ENCODE peak calls at places on chromosomes 12 and 14, in nine cellular contexts. One of them, this sample, is unnamed.

GRCh38 chr14:104970231-104971068 is 7.7 kb downstream of the AHNAK2 start:
- DNase-seq in Panc1: no peak
- DNase-seq in psoas muscle: peak; percentile 89
- DNase-seq in PC-3: peak; percentile 86
- DNase-seq in tibial artery: peak; percentile 91
- DNase-seq in Peyer's patch: peak; percentile 68
- DNase-seq in WERI-Rb-1: peak; percentile 26
- DNase-seq in CD8-positive, alpha-beta memory T cell: no peak
- DNase-seq in tibial nerve: peak; percentile 64
- DNase-seq in this sample: no peak

GRCh38 chr12:21637985-21638891 is 19.4 kb downstream of the LDHB start:
- DNase-seq in Panc1: no peak
- DNase-seq in psoas muscle: no peak
- DNase-seq in PC-3: no peak
- DNase-seq in tibial artery: no peak
- DNase-seq in Peyer's patch: no peak
- DNase-seq in WERI-Rb-1: no peak
- DNase-seq in CD8-positive, alpha-beta memory T cell: no peak
- DNase-seq in tibial nerve: no peak
- DNase-seq in this sample: no peak

GRCh38 chr12:109792992-109793391 is 40.2 kb downstream of the TRPV4 start:
- DNase-seq in Panc1: no peak
- DNase-seq in psoas muscle: no peak
- DNase-seq in PC-3: no peak
- DNase-seq in tibial artery: no peak
- DNase-seq in Peyer's patch: no peak
- DNase-seq in WERI-Rb-1: no peak
- DNase-seq in CD8-positive, alpha-beta memory T cell: no peak
- DNase-seq in tibial nerve: no peak
- DNase-seq in this sample: no peak

GRCh38 chr12:11070999-11071398 is 8.9 kb upstream of the TAS2R46 start:
- DNase-seq in Panc1: no peak
- DNase-seq in psoas muscle: no peak
- DNase-seq in PC-3: no peak
- DNase-seq in tibial artery: no peak
- DNase-seq in Peyer's patch: no peak
- DNase-seq in WERI-Rb-1: no peak
- DNase-seq in CD8-positive, alpha-beta memory T cell: no peak
- DNase-seq in tibial nerve: no peak
- DNase-seq in this sample: no peak

GRCh38 chr12:102824218-102824835 is 92.7 kb downstream of the PAH start:
- DNase-seq in Panc1: no peak
- DNase-seq in psoas muscle: peak; percentile 53
- DNase-seq in PC-3: peak; percentile 3
- DNase-seq in tibial artery: peak; percentile 42
- DNase-seq in Peyer's patch: no peak
- DNase-seq in WERI-Rb-1: no peak
- DNase-seq in CD8-positive, alpha-beta memory T cell: no peak
- DNase-seq in tibial nerve: no peak
- DNase-seq in this sample: no peak

GRCh38 chr12:56158926-56159461 is 835 bp downstream of the MYL6 start:
- DNase-seq in Panc1: no peak
- DNase-seq in psoas muscle: peak; percentile 92
- DNase-seq in PC-3: peak; percentile 67
- DNase-seq in tibial artery: peak; percentile 94
- DNase-seq in Peyer's patch: peak; percentile 89
- DNase-seq in WERI-Rb-1: peak; percentile 34
- DNase-seq in CD8-positive, alpha-beta memory T cell: peak; percentile 25
- DNase-seq in tibial nerve: peak; percentile 62
- DNase-seq in this sample: peak; percentile 48

GRCh38 chr14:99884834-99885648 is 91.8 kb downstream of the EML1 start:
- DNase-seq in Panc1: peak; percentile 30
- DNase-seq in psoas muscle: no peak
- DNase-seq in PC-3: peak; percentile 76
- DNase-seq in tibial artery: no peak
- DNase-seq in Peyer's patch: no peak
- DNase-seq in WERI-Rb-1: no peak
- DNase-seq in CD8-positive, alpha-beta memory T cell: peak; percentile 50
- DNase-seq in tibial nerve: no peak
- DNase-seq in this sample: peak; percentile 63

GRCh38 chr12:53063708-53064612 is 14.1 kb downstream of the TNS2 start:
- DNase-seq in Panc1: no peak
- DNase-seq in psoas muscle: peak; percentile 80
- DNase-seq in PC-3: no peak
- DNase-seq in tibial artery: peak; percentile 89
- DNase-seq in Peyer's patch: peak; percentile 57
- DNase-seq in WERI-Rb-1: peak; percentile 67
- DNase-seq in CD8-positive, alpha-beta memory T cell: no peak
- DNase-seq in tibial nerve: peak; percentile 70
- DNase-seq in this sample: no peak

GRCh38 chr12:50185496-50185895 is 18.3 kb upstream of the CERS5 start:
- DNase-seq in Panc1: no peak
- DNase-seq in psoas muscle: no peak
- DNase-seq in PC-3: no peak
- DNase-seq in tibial artery: no peak
- DNase-seq in Peyer's patch: no peak
- DNase-seq in WERI-Rb-1: no peak
- DNase-seq in CD8-positive, alpha-beta memory T cell: no peak
- DNase-seq in tibial nerve: no peak
- DNase-seq in this sample: no peak

GRCh38 chr14:54637270-54637669 is 70.3 kb downstream of the SAMD4A start:
- DNase-seq in Panc1: no peak
- DNase-seq in psoas muscle: no peak
- DNase-seq in PC-3: peak; percentile 42
- DNase-seq in tibial artery: no peak
- DNase-seq in Peyer's patch: no peak
- DNase-seq in WERI-Rb-1: no peak
- DNase-seq in CD8-positive, alpha-beta memory T cell: no peak
- DNase-seq in tibial nerve: no peak
- DNase-seq in this sample: no peak

GRCh38 chr14:50941151-50941550 is 3.1 kb downstream of the PYGL start:
- DNase-seq in Panc1: no peak
- DNase-seq in psoas muscle: no peak
- DNase-seq in PC-3: no peak
- DNase-seq in tibial artery: no peak
- DNase-seq in Peyer's patch: no peak
- DNase-seq in WERI-Rb-1: no peak
- DNase-seq in CD8-positive, alpha-beta memory T cell: no peak
- DNase-seq in tibial nerve: no peak
- DNase-seq in this sample: no peak

GRCh38 chr14:73248294-73248868 is 11.1 kb downstream of the PAPLN start:
- DNase-seq in Panc1: no peak
- DNase-seq in psoas muscle: peak; percentile 16
- DNase-seq in PC-3: peak; percentile 49
- DNase-seq in tibial artery: no peak
- DNase-seq in Peyer's patch: no peak
- DNase-seq in WERI-Rb-1: no peak
- DNase-seq in CD8-positive, alpha-beta memory T cell: no peak
- DNase-seq in tibial nerve: no peak
- DNase-seq in this sample: no peak

GRCh38 chr12:113208041-113208934 is 13.0 kb upstream of the TPCN1 start:
- DNase-seq in Panc1: no peak
- DNase-seq in psoas muscle: no peak
- DNase-seq in PC-3: no peak
- DNase-seq in tibial artery: peak; percentile 52
- DNase-seq in Peyer's patch: peak; percentile 92
- DNase-seq in WERI-Rb-1: no peak
- DNase-seq in CD8-positive, alpha-beta memory T cell: peak; percentile 69
- DNase-seq in tibial nerve: no peak
- DNase-seq in this sample: peak; percentile 14
- H3K27ac ChIP-seq in Panc1: no peak overlapping the region
- H3K27ac ChIP-seq in psoas muscle: no peak overlapping the region
- H3K27ac ChIP-seq in PC-3: no peak overlapping the region
- H3K27ac ChIP-seq in tibial artery: peak overlapping the region; percentile 19
- H3K27ac ChIP-seq in Peyer's patch: peak overlapping the region; percentile 83
- H3K27ac ChIP-seq in WERI-Rb-1: no peak overlapping the region
- H3K27ac ChIP-seq in CD8-positive, alpha-beta memory T cell: peak overlapping the region; percentile 44
- H3K27ac ChIP-seq in tibial nerve: peak overlapping the region; percentile 24
- H3K27ac ChIP-seq in this sample: peak overlapping the region; percentile 69

GRCh38 chr14:21093018-21093417 is 5.4 kb downstream of the ZNF219 start:
- DNase-seq in Panc1: no peak
- DNase-seq in psoas muscle: no peak
- DNase-seq in PC-3: no peak
- DNase-seq in tibial artery: no peak
- DNase-seq in Peyer's patch: no peak
- DNase-seq in WERI-Rb-1: no peak
- DNase-seq in CD8-positive, alpha-beta memory T cell: no peak
- DNase-seq in tibial nerve: no peak
- DNase-seq in this sample: no peak
- H3K4me3 ChIP-seq in Panc1: no peak overlapping the region
- H3K4me3 ChIP-seq in psoas muscle: no peak overlapping the region
- H3K4me3 ChIP-seq in PC-3: no peak overlapping the region
- H3K4me3 ChIP-seq in tibial artery: no peak overlapping the region
- H3K4me3 ChIP-seq in Peyer's patch: no peak overlapping the region
- H3K4me3 ChIP-seq in WERI-Rb-1: no peak overlapping the region
- H3K4me3 ChIP-seq in CD8-positive, alpha-beta memory T cell: no peak overlapping the region
- H3K4me3 ChIP-seq in tibial nerve: no peak overlapping the region
- H3K4me3 ChIP-seq in this sample: no peak overlapping the region

DNA sequence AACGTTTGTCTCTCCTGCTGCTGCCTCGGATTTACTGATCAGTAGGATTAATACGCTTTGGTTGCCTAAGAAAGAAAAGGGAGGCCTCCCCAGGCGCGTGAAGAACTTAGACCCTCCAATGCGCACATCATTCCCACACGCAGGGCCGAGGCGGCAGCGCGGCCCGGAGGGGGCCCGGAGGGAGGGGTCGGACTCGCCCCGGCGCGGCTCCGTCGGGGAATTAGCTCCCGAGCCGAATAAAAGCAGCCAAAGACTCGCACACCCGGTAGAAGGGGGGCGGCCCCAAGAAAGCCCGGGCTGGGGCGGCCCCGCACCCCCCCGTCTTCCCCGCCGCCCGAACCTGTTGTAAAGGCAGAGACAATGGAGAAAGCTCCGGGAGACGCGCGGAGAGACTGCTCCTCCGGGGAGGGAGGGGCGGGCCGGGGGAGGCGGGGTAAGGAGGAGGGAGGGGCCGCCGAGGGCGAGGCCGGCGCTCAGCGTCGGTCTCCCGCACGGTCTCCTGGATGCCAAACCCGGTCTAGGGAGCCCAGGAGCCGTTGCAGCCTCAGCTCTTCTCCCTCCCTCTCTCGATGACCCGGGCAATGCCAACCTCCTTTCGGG is at the start of gene NELL2:
- DNase-seq in Panc1: no peak
- DNase-seq in psoas muscle: peak; percentile 45
- DNase-seq in PC-3: peak; percentile 40
- DNase-seq in tibial artery: no peak
- DNase-seq in Peyer's patch: peak; percentile 68
- DNase-seq in WERI-Rb-1: peak; percentile 91
- DNase-seq in CD8-positive, alpha-beta memory T cell: peak; percentile 65
- DNase-seq in tibial nerve: no peak
- DNase-seq in this sample: peak; percentile 32
- H3K27me3 ChIP-seq in Panc1: peaks cover 35% of the 10 kb centered on the region
- H3K27me3 ChIP-seq in psoas muscle: peaks cover 1% of the 10 kb centered on the region
- H3K27me3 ChIP-seq in PC-3: peaks cover 76% of the 10 kb centered on the region
- H3K27me3 ChIP-seq in tibial artery: no peaks in the 10 kb centered on the region
- H3K27me3 ChIP-seq in Peyer's patch: no peaks in the 10 kb centered on the region
- H3K27me3 ChIP-seq in WERI-Rb-1: no peaks in the 10 kb centered on the region
- H3K27me3 ChIP-seq in CD8-positive, alpha-beta memory T cell: peaks cover 3% of the 10 kb centered on the region
- H3K27me3 ChIP-seq in tibial nerve: no peaks in the 10 kb centered on the region
- H3K27me3 ChIP-seq in this sample: peaks cover 45% of the 10 kb centered on the region

GRCh38 chr12:58412466-58412865 is 471.1 kb downstream of the ATP23 start:
- DNase-seq in Panc1: no peak
- DNase-seq in psoas muscle: no peak
- DNase-seq in PC-3: no peak
- DNase-seq in tibial artery: no peak
- DNase-seq in Peyer's patch: no peak
- DNase-seq in WERI-Rb-1: no peak
- DNase-seq in CD8-positive, alpha-beta memory T cell: no peak
- DNase-seq in tibial nerve: no peak
- DNase-seq in this sample: no peak
- H3K27ac ChIP-seq in Panc1: no peak overlapping the region
- H3K27ac ChIP-seq in psoas muscle: no peak overlapping the region
- H3K27ac ChIP-seq in PC-3: peak overlapping the region; percentile 98
- H3K27ac ChIP-seq in tibial artery: peak overlapping the region; percentile 5
- H3K27ac ChIP-seq in Peyer's patch: no peak overlapping the region
- H3K27ac ChIP-seq in WERI-Rb-1: no peak overlapping the region
- H3K27ac ChIP-seq in CD8-positive, alpha-beta memory T cell: no peak overlapping the region
- H3K27ac ChIP-seq in tibial nerve: peak overlapping the region; percentile 41
- H3K27ac ChIP-seq in this sample: no peak overlapping the region

GRCh38 chr12:5856692-5857091 is 88.4 kb downstream of the ANO2 start:
- DNase-seq in Panc1: no peak
- DNase-seq in psoas muscle: no peak
- DNase-seq in PC-3: no peak
- DNase-seq in tibial artery: no peak
- DNase-seq in Peyer's patch: no peak
- DNase-seq in WERI-Rb-1: no peak
- DNase-seq in CD8-positive, alpha-beta memory T cell: no peak
- DNase-seq in tibial nerve: no peak
- DNase-seq in this sample: no peak
- H3K4me3 ChIP-seq in Panc1: no peak overlapping the region
- H3K4me3 ChIP-seq in psoas muscle: no peak overlapping the region
- H3K4me3 ChIP-seq in PC-3: no peak overlapping the region
- H3K4me3 ChIP-seq in tibial artery: no peak overlapping the region
- H3K4me3 ChIP-seq in Peyer's patch: no peak overlapping the region
- H3K4me3 ChIP-seq in WERI-Rb-1: no peak overlapping the region
- H3K4me3 ChIP-seq in CD8-positive, alpha-beta memory T cell: no peak overlapping the region
- H3K4me3 ChIP-seq in tibial nerve: no peak overlapping the region
- H3K4me3 ChIP-seq in this sample: no peak overlapping the region

GRCh38 chr14:106204063-106204462 is 677.7 kb downstream of the TMEM121 start:
- DNase-seq in Panc1: no peak
- DNase-seq in psoas muscle: no peak
- DNase-seq in PC-3: no peak
- DNase-seq in tibial artery: no peak
- DNase-seq in Peyer's patch: no peak
- DNase-seq in WERI-Rb-1: no peak
- DNase-seq in CD8-positive, alpha-beta memory T cell: no peak
- DNase-seq in tibial nerve: no peak
- DNase-seq in this sample: no peak
- H3K27me3 ChIP-seq in Panc1: no peaks in the 10 kb centered on the region
- H3K27me3 ChIP-seq in psoas muscle: peaks cover 2% of the 10 kb centered on the region
- H3K27me3 ChIP-seq in PC-3: no peaks in the 10 kb centered on the region
- H3K27me3 ChIP-seq in tibial artery: no peaks in the 10 kb centered on the region
- H3K27me3 ChIP-seq in Peyer's patch: no peaks in the 10 kb centered on the region
- H3K27me3 ChIP-seq in WERI-Rb-1: peaks cover 69% of the 10 kb centered on the region
- H3K27me3 ChIP-seq in CD8-positive, alpha-beta memory T cell: peaks cover 19% of the 10 kb centered on the region
- H3K27me3 ChIP-seq in tibial nerve: no peaks in the 10 kb centered on the region
- H3K27me3 ChIP-seq in this sample: peaks cover 15% of the 10 kb centered on the region

This sample was measured in CD4-positive, CD25-positive, alpha-beta regulatory T cell.